ENCODE peak calls at places on chromosomes 6 and 20, in seven cellular contexts. N is left cardiac atrium, Y is Peyer's patch, M is mucosa of descending colon, S is AG09309, X is mesothelial cell of epicardium, T is A172. Q is an unnamed sample.

GRCh38 chr6:35238843-35239289 is 20.7 kb upstream of the ZNF76 start:
- DNase-seq in S (no peak), X (no peak), Y (no peak), M (no peak), T (no peak), N (peak; percentile 56), Q (no peak)

GRCh38 chr6:81751388-81752083 is 945 bp downstream of the TENT5A start:
- DNase-seq in Y (peak; percentile 70), M (peak; percentile 61), T (no peak), X (peak; percentile 63), S (no peak), N (peak; percentile 81), Q (peak; percentile 35)

GRCh38 chr6:157240059-157240959 is 83.0 kb downstream of the TMEM242 start:
- DNase-seq in Y (peak; percentile 78), N (peak; percentile 64), M (peak; percentile 73), S (peak; percentile 53), T (peak; percentile 69), X (no peak), Q (peak; percentile 13)

GRCh38 chr6:70956451-70957283 is at the start of gene B3GAT2:
- DNase-seq in Y (no peak), N (peak; percentile 20), X (peak; percentile 49), T (no peak), S (no peak), M (peak; percentile 5), Q (peak; percentile 42)

GRCh38 chr20:49951160-49951559 is 15.0 kb downstream of the RNF114 start:
- DNase-seq in T (peak; percentile 72), N (no peak), S (peak; percentile 58), X (no peak), Y (no peak), M (no peak), Q (no peak)

GRCh38 chr6:123323419-123324329 is 313.1 kb downstream of the TRDN start:
- DNase-seq in Y (no peak), S (no peak), T (peak; percentile 5), X (no peak), M (no peak), N (no peak), Q (no peak)

GRCh38 chr20:46220808-46221207 is 87.5 kb downstream of the CDH22 start:
- DNase-seq in M (no peak), T (peak; percentile 64), N (peak; percentile 40), Y (no peak), S (no peak), X (no peak), Q (no peak)

GRCh38 chr20:47031821-47032220 is 137.2 kb downstream of the EYA2 start:
- DNase-seq in T (no peak), S (no peak), X (no peak), Y (no peak), N (no peak), M (no peak), Q (no peak)

GRCh38 chr6:44061375-44062104 is 65.7 kb downstream of the MRPL14 start:
- DNase-seq in S (no peak), Y (no peak), M (no peak), X (no peak), T (peak; percentile 63), N (no peak), Q (no peak)

GRCh38 chr20:44405246-44405645 is 49.7 kb downstream of the HNF4A start:
- DNase-seq in N (no peak), Y (no peak), T (no peak), X (no peak), M (peak; percentile 59), S (no peak), Q (no peak)

GRCh38 chr20:25470045-25470444 is 62.6 kb downstream of the GINS1 start:
- DNase-seq in N (no peak), T (peak; percentile 45), S (no peak), X (no peak), M (peak; percentile 52), Y (peak; percentile 65), Q (no peak)

GRCh38 chr6:125259354-125259736 is 42.4 kb downstream of the HDDC2 start:
- DNase-seq in M (no peak), Y (no peak), S (no peak), N (no peak), T (peak; percentile 13), X (no peak), Q (no peak)

GRCh38 chr20:47133809-47134456 is 222.6 kb downstream of the ZMYND8 start:
- DNase-seq in N (peak; percentile 59), Y (no peak), M (no peak), T (peak; percentile 39), S (no peak), X (peak; percentile 42), Q (no peak)

GRCh38 chr20:63968928-63969760 is 586 bp downstream of the ZNF512B start:
- DNase-seq in M (peak; percentile 34), X (peak; percentile 59), T (no peak), N (peak; percentile 31), Y (peak; percentile 71), S (no peak), Q (no peak)

GRCh38 chr6:90460067-90460466 is 126.8 kb downstream of the MAP3K7 start:
- DNase-seq in X (no peak), S (no peak), T (no peak), Y (no peak), N (no peak), M (no peak), Q (no peak)

GRCh38 chr20:53752971-53753879 is 159.6 kb upstream of the ZNF217 start:
- DNase-seq in Y (no peak), N (no peak), T (peak; percentile 87), X (no peak), S (no peak), M (peak; percentile 47), Q (no peak)

GRCh38 chr6:37283786-37284185 is 25.8 kb upstream of the TMEM217 start:
- DNase-seq in M (peak; percentile 11), T (no peak), X (no peak), S (no peak), Y (no peak), N (peak; percentile 72), Q (peak; percentile 39)

GRCh38 chr20:62952373-62953166 is at the start of gene SLC17A9:
- DNase-seq in S (no peak), T (no peak), M (peak; percentile 95), Y (peak; percentile 94), X (no peak), N (peak; percentile 87), Q (no peak)

GRCh38 chr6:72560721-72561593 is 60.9 kb upstream of the KCNQ5 start:
- DNase-seq in T (peak; percentile 93), M (no peak), N (no peak), Y (no peak), X (no peak), S (no peak), Q (no peak)

GRCh38 chr20:21102691-21103311 is 3.4 kb downstream of the LINC00237 start:
- DNase-seq in M (peak; percentile 54), S (no peak), T (no peak), Y (peak; percentile 78), N (peak; percentile 45), X (peak; percentile 46), Q (peak; percentile 52)

GRCh38 chr6:51513891-51514290 is 573.5 kb downstream of the PKHD1 start:
- DNase-seq in N (no peak), Y (no peak), S (no peak), M (no peak), X (no peak), T (no peak), Q (no peak)

GRCh38 chr6:111761783-111762312 is 111.4 kb downstream of the FYN start:
- DNase-seq in S (no peak), Y (peak; percentile 72), M (no peak), T (no peak), N (peak; percentile 45), X (no peak), Q (no peak)

GRCh38 chr20:43681468-43681942 is 14.6 kb downstream of the MYBL2 start:
- DNase-seq in Y (peak; percentile 55), S (no peak), N (no peak), T (no peak), M (no peak), X (no peak), Q (no peak)

GRCh38 chr6:133259561-133259960 is 18.4 kb downstream of the EYA4 start:
- DNase-seq in S (no peak), M (no peak), X (no peak), T (no peak), N (no peak), Y (no peak), Q (no peak)

GRCh38 chr6:34148864-34149810 is 3.2 kb upstream of the GRM4 start:
- DNase-seq in X (no peak), M (no peak), N (no peak), T (no peak), S (no peak), Y (peak; percentile 15), Q (no peak)

GRCh38 chr6:44699082-44699481 is 311.6 kb downstream of the CDC5L start:
- DNase-seq in T (no peak), Y (no peak), X (no peak), S (no peak), M (no peak), N (no peak), Q (no peak)

GRCh38 chr20:38827770-38828281 is 22.3 kb downstream of the PPP1R16B start:
- DNase-seq in N (no peak), S (no peak), T (no peak), X (no peak), Y (no peak), M (no peak), Q (no peak)

GRCh38 chr6:42740725-42741124 is 5.2 kb downstream of the TBCC start:
- DNase-seq in X (no peak), T (no peak), S (no peak), N (no peak), M (no peak), Y (no peak), Q (no peak)

GRCh38 chr20:1377341-1377871 is 15.4 kb downstream of the FKBP1A start:
- DNase-seq in X (no peak), Y (no peak), N (no peak), M (no peak), S (no peak), T (no peak), Q (no peak)

GRCh38 chr6:48111143-48111506 is at the start of gene PTCHD4:
- DNase-seq in N (no peak), Y (no peak), S (peak; percentile 7), X (no peak), T (peak; percentile 72), M (no peak), Q (no peak)

GRCh38 chr20:46120136-46120535 is 2.0 kb downstream of the CD40 start:
- DNase-seq in S (no peak), N (no peak), M (no peak), Y (peak; percentile 9), X (no peak), T (no peak), Q (no peak)

GRCh38 chr20:59123011-59123676 is 40.5 kb upstream of the ZNF831 start:
- DNase-seq in X (no peak), S (no peak), M (no peak), Y (peak; percentile 87), N (no peak), T (no peak), Q (no peak)

GRCh38 chr6:153976921-153977693 is 61.9 kb upstream of the OPRM1 start:
- DNase-seq in M (no peak), N (no peak), X (no peak), S (no peak), T (peak; percentile 68), Y (no peak), Q (no peak)

GRCh38 chr6:54503144-54503543 is 194.9 kb downstream of the TINAG start:
- DNase-seq in T (no peak), X (no peak), M (no peak), N (no peak), S (no peak), Y (no peak), Q (no peak)

GRCh38 chr6:167872538-167873210 is 46.0 kb downstream of the AFDN start:
- DNase-seq in M (no peak), Y (no peak), N (no peak), X (no peak), S (no peak), T (no peak), Q (no peak)